ENCODE peak calls at places on chromosomes 1 and 21, in nine cellular contexts. B, L, X, P, V, T, Z, K and A are unnamed samples.
A peak's percentile ranks its signal among the peaks of the same experiment; 100 is the strongest.

GRCh38 chr1:162543228-162543627 is 18.3 kb upstream of the UAP1 start:
- DNase-seq in B (no peak), L (no peak), X (no peak), P (no peak), V (no peak), T (no peak), Z (no peak), K (no peak), A (no peak)

GRCh38 chr1:114153051-114153620 is 533 bp downstream of the SYT6 start:
- DNase-seq in B (no peak), L (no peak), X (no peak), P (no peak), V (no peak), T (peak; percentile 21), Z (no peak), K (peak; percentile 32), A (no peak)

GRCh38 chr1:157034137-157034800 is 11.3 kb downstream of the ARHGEF11 start:
- DNase-seq in B (no peak), L (no peak), X (peak; percentile 47), P (no peak), V (no peak), T (no peak), Z (no peak), K (no peak), A (no peak)

GRCh38 chr1:18119978-18120377 is 12.4 kb downstream of the IGSF21 start:
- DNase-seq in B (no peak), L (no peak), X (no peak), P (no peak), V (no peak), T (no peak), Z (no peak), K (no peak), A (no peak)

GRCh38 chr1:116738673-116739370 is 15.4 kb upstream of the CD2 start:
- DNase-seq in B (no peak), L (no peak), X (no peak), P (no peak), V (no peak), T (no peak), Z (no peak), K (no peak), A (no peak)

GRCh38 chr21:43975469-43976098 is 36.5 kb upstream of the TRAPPC10 start:
- DNase-seq in B (peak; percentile 7), L (peak; percentile 58), X (peak; percentile 67), P (no peak), V (peak; percentile 88), T (peak; percentile 80), Z (peak; percentile 94), K (peak; percentile 83), A (peak; percentile 81)

GRCh38 chr1:25673456-25673855 is 56.9 kb downstream of the MAN1C1 start:
- DNase-seq in B (no peak), L (no peak), X (no peak), P (no peak), V (no peak), T (no peak), Z (no peak), K (no peak), A (no peak)

GRCh38 chr1:12587981-12588620 is 29.9 kb downstream of the DHRS3 start:
- DNase-seq in B (no peak), L (peak; percentile 58), X (peak; percentile 56), P (no peak), V (no peak), T (no peak), Z (no peak), K (no peak), A (no peak)

GRCh38 chr1:155228096-155228427 is 19.6 kb downstream of the MTX1 start:
- DNase-seq in B (no peak), L (no peak), X (no peak), P (no peak), V (no peak), T (no peak), Z (no peak), K (no peak), A (no peak)

GRCh38 chr21:32587651-32588050 is 2.3 kb upstream of the TCP10L start:
- DNase-seq in B (no peak), L (no peak), X (no peak), P (no peak), V (no peak), T (no peak), Z (no peak), K (no peak), A (no peak)

GRCh38 chr1:223703668-223704013 is 8.7 kb upstream of the CAPN2 start:
- DNase-seq in B (no peak), L (no peak), X (no peak), P (no peak), V (no peak), T (no peak), Z (peak; percentile 11), K (no peak), A (no peak)

GRCh38 chr1:223702735-223703667 is 9.3 kb upstream of the CAPN2 start:
- DNase-seq in B (no peak), L (peak; percentile 58), X (peak; percentile 78), P (no peak), V (no peak), T (no peak), Z (peak; percentile 59), K (no peak), A (no peak)

GRCh38 chr1:223706077-223706988 is 6.0 kb upstream of the CAPN2 start:
- DNase-seq in B (no peak), L (peak; percentile 88), X (peak; percentile 90), P (no peak), V (no peak), T (no peak), Z (peak; percentile 51), K (peak; percentile 91), A (no peak)

GRCh38 chr1:223707270-223708000 is 4.9 kb upstream of the CAPN2 start:
- DNase-seq in B (peak; percentile 96), L (peak; percentile 98), X (peak; percentile 99), P (no peak), V (peak; percentile 56), T (peak; percentile 35), Z (peak; percentile 71), K (peak; percentile 91), A (peak; percentile 73)

DNA sequence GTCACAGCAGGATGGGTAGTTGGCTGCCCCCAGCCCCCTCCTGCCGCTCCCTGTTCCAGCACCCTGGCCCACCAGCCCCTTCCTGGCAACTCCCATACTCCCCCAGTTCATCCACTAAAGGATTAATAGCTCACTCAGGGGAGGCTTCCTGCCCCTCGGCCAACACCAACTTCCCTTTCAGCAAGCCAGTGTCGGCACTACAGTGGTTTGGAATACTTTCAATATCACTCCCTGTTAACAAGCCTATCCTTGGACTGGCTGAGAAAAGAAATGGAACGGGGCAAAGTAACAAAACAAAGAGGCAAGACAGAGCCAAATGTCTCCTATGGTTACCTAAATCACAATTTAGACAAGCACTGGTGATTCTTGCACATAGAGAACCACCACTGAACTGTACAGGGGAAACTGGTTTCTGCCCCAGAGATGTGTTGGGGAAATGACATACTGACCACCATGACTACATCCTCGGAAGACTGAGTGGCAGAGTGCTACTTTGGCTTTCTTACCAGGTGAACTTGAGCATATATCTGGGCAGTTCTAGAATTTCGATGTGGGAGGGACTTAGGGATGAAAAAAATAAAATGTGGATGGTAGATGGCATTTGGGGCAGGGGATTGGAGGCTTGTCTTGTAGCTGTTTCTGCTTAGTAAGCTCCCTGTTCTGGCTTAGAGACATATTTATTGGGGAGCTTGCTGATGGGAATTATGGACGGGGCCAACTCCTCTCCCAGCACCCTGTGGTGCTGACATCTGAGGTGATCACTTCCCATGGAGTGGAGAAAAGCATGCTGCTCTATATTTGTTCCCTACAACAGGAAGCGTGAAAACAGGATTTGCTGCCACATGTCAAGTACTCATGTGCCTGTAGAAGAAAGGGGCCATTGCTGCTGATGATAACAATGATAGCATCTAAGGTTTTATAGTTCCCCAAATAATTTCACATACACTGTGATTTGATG is 7.1 kb upstream of the CAPN2 start:
- DNase-seq in B (no peak), L (peak; percentile 84), X (peak; percentile 53), P (no peak), V (no peak), T (no peak), Z (peak; percentile 43), K (no peak), A (no peak)
- H3K4me3 ChIP-seq in B (no peak overlapping the region), L (no peak overlapping the region), X (no peak overlapping the region), P (no peak overlapping the region), V (no peak overlapping the region), T (no peak overlapping the region), Z (no peak overlapping the region), K (no peak overlapping the region), A (no peak overlapping the region)

DNA sequence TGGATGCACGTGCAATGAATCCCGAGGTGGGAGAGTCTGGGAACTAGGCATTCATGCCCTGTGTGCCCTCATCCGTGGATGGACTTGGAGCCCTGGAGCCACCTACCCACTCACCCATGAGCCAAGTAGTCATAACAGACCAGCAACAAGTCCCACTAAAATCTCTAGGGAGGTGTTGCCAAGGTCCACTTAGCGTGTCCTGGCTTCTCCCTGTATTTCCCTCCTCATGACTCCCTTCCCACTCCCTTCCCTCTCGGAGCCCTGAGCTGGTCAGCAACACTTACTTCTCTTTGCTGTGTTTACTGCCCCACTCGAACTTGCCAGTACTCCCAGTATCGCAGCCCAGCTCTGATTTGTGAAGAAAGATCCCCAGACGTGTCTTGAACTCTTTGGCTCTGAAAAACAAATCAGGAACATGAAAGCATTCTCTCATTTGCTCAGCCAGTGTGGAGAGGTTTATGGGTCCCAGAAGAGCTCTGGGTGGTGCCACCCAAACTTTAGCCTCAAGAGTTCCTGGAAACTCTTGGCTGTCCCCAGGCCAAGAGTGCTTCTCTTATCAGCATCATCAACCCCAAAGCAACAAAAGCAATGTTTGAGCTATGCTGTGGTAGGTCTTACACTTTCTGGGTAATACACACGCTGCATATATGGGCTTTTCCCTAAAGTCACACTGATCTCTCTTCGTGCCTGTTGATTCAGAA is 1.1 kb downstream of the RGS16 start:
- DNase-seq in B (no peak), L (no peak), X (no peak), P (no peak), V (no peak), T (no peak), Z (no peak), K (no peak), A (no peak)
- H3K4me3 ChIP-seq in B (no peak overlapping the region), L (peak overlapping the region; percentile 66), X (no peak overlapping the region), P (no peak overlapping the region), V (no peak overlapping the region), T (peak overlapping the region; percentile 71), Z (peak overlapping the region; percentile 74), K (no peak overlapping the region), A (peak overlapping the region; percentile 34)

DNA sequence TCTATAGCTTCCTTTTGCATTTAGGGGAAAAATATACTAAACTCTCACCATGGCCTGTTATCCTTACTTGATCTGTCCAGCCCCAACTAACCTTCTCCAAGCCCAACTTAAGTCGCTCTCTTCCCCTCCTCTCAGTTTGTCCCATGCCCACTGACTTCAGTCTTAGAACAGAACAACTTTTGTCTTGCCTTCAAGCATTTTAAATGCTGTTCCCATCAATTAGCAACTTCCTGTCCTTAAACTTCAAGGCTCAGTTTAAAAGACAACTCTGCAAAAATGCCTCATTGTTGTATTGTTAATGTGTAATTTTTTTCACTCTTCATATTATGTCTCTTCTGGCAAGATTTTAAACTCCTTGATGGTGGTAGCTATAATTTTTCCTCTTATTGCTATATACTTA is 526.9 kb downstream of the NEGR1 start:
- DNase-seq in B (no peak), L (no peak), X (no peak), P (no peak), V (no peak), T (no peak), Z (no peak), K (no peak), A (no peak)
- H3K4me3 ChIP-seq in B (no peak overlapping the region), L (no peak overlapping the region), X (no peak overlapping the region), P (no peak overlapping the region), V (no peak overlapping the region), T (no peak overlapping the region), Z (no peak overlapping the region), K (no peak overlapping the region), A (no peak overlapping the region)

GRCh38 chr1:69835924-69836323 is 268.2 kb downstream of the LRRC7 start:
- DNase-seq in B (no peak), L (no peak), X (no peak), P (no peak), V (no peak), T (no peak), Z (no peak), K (no peak), A (no peak)

GRCh38 chr1:69836961-69837636 is 269.4 kb downstream of the LRRC7 start:
- DNase-seq in B (no peak), L (no peak), X (peak; percentile 61), P (no peak), V (no peak), T (no peak), Z (no peak), K (no peak), A (no peak)
- H3K4me3 ChIP-seq in B (no peak overlapping the region), L (no peak overlapping the region), X (no peak overlapping the region), P (no peak overlapping the region), V (no peak overlapping the region), T (no peak overlapping the region), Z (no peak overlapping the region), K (no peak overlapping the region), A (no peak overlapping the region)